ENCODE peak calls at places on chromosomes 2 and 18, in eight cellular contexts. D, Y, Z, H, C, A, S and V are unnamed samples.

GRCh38 chr18:47250415-47251046 is 929 bp downstream of the SKOR2 start:
- DNase-seq in D (no peak), Y (no peak), Z (no peak), H (no peak), C (no peak), A (no peak), S (no peak), V (no peak)

GRCh38 chr2:85237849-85238570 is 89.8 kb downstream of the TGOLN2 start:
- DNase-seq in D (no peak), Y (no peak), Z (no peak), H (peak; percentile 64), C (no peak), A (no peak), S (no peak), V (no peak)

GRCh38 chr18:54737986-54738385 is 90.3 kb upstream of the RAB27B start:
- DNase-seq in D (no peak), Y (peak; percentile 90), Z (no peak), H (no peak), C (no peak), A (peak; percentile 75), S (no peak), V (no peak)

GRCh38 chr18:59861963-59862819 is 37.6 kb upstream of the PMAIP1 start:
- DNase-seq in D (no peak), Y (no peak), Z (no peak), H (no peak), C (peak; percentile 71), A (no peak), S (no peak), V (no peak)

GRCh38 chr2:197092431-197092830 is 165.9 kb upstream of the PGAP1 start:
- DNase-seq in D (peak; percentile 38), Y (no peak), Z (no peak), H (no peak), C (no peak), A (peak; percentile 77), S (peak; percentile 28), V (no peak)

GRCh38 chr18:74482697-74483096 is 13.5 kb upstream of the CNDP2 start:
- DNase-seq in D (no peak), Y (no peak), Z (no peak), H (no peak), C (no peak), A (no peak), S (no peak), V (no peak)

GRCh38 chr2:60517441-60517840 is 36.0 kb downstream of the BCL11A start:
- DNase-seq in D (no peak), Y (no peak), Z (no peak), H (no peak), C (no peak), A (peak; percentile 20), S (no peak), V (no peak)

GRCh38 chr18:1018211-1018651 is 113.6 kb downstream of the ADCYAP1 start:
- DNase-seq in D (no peak), Y (no peak), Z (no peak), H (no peak), C (no peak), A (peak; percentile 34), S (no peak), V (no peak)

GRCh38 chr18:45110577-45111506 is 430.2 kb downstream of the SETBP1 start:
- DNase-seq in D (peak; percentile 37), Y (peak; percentile 23), Z (peak; percentile 51), H (peak; percentile 36), C (no peak), A (peak; percentile 77), S (no peak), V (no peak)

GRCh38 chr2:108988796-108989713 is at the start of gene EDAR:
- DNase-seq in D (no peak), Y (peak; percentile 77), Z (peak; percentile 23), H (no peak), C (peak; percentile 55), A (peak; percentile 29), S (peak; percentile 57), V (peak; percentile 42)

GRCh38 chr2:73020306-73020656 is 51.2 kb downstream of the SFXN5 start:
- DNase-seq in D (no peak), Y (no peak), Z (no peak), H (no peak), C (no peak), A (no peak), S (no peak), V (no peak)

GRCh38 chr18:45081579-45082181 is 401.0 kb downstream of the SETBP1 start:
- DNase-seq in D (no peak), Y (no peak), Z (no peak), H (no peak), C (peak; percentile 43), A (no peak), S (no peak), V (no peak)

GRCh38 chr2:43448822-43449110 is 147.1 kb downstream of the THADA start:
- DNase-seq in D (no peak), Y (no peak), Z (no peak), H (no peak), C (no peak), A (no peak), S (no peak), V (no peak)

GRCh38 chr2:15730545-15731212 is 139.0 kb downstream of the DDX1 start:
- DNase-seq in D (peak; percentile 97), Y (peak; percentile 93), Z (peak; percentile 96), H (peak; percentile 91), C (peak; percentile 51), A (peak; percentile 92), S (peak; percentile 99), V (no peak)

GRCh38 chr2:230902180-230902899 is 22.7 kb downstream of the GPR55 start:
- DNase-seq in D (peak; percentile 52), Y (peak; percentile 72), Z (peak; percentile 25), H (no peak), C (peak; percentile 93), A (peak; percentile 81), S (peak; percentile 38), V (peak; percentile 33)

GRCh38 chr2:161681043-161681442 is 56.8 kb downstream of the SLC4A10 start:
- DNase-seq in D (no peak), Y (peak; percentile 86), Z (no peak), H (no peak), C (no peak), A (peak; percentile 89), S (no peak), V (no peak)

GRCh38 chr2:11748018-11748860 is 1.8 kb downstream of the LPIN1 start:
- DNase-seq in D (no peak), Y (no peak), Z (no peak), H (no peak), C (no peak), A (no peak), S (no peak), V (no peak)

GRCh38 chr2:65724752-65725151 is 292.4 kb upstream of the SPRED2 start:
- DNase-seq in D (no peak), Y (peak; percentile 71), Z (no peak), H (no peak), C (no peak), A (no peak), S (no peak), V (no peak)

GRCh38 chr18:8084160-8084559 is 517.0 kb downstream of the PTPRM start:
- DNase-seq in D (peak; percentile 40), Y (peak; percentile 82), Z (no peak), H (no peak), C (peak; percentile 78), A (peak; percentile 57), S (peak; percentile 36), V (no peak)

GRCh38 chr2:15554525-15555218 is 6.5 kb downstream of the NBAS start:
- DNase-seq in D (no peak), Y (no peak), Z (no peak), H (no peak), C (no peak), A (peak; percentile 16), S (no peak), V (no peak)

GRCh38 chr2:207166349-207167128 is 791 bp upstream of the KLF7 start:
- DNase-seq in D (peak; percentile 89), Y (peak; percentile 61), Z (peak; percentile 83), H (peak; percentile 85), C (peak; percentile 87), A (peak; percentile 91), S (peak; percentile 87), V (peak; percentile 54)

GRCh38 chr2:164882276-164882675 is 40.7 kb upstream of the COBLL1 start:
- DNase-seq in D (no peak), Y (no peak), Z (no peak), H (no peak), C (no peak), A (no peak), S (no peak), V (no peak)
- H3K4me3 ChIP-seq in D (no peak overlapping the region), Y (no peak overlapping the region), Z (no peak overlapping the region), H (no peak overlapping the region), C (no peak overlapping the region), A (no peak overlapping the region), S (no peak overlapping the region), V (no peak overlapping the region)

GRCh38 chr2:188515918-188516317 is 224.2 kb downstream of the GULP1 start:
- DNase-seq in D (no peak), Y (no peak), Z (no peak), H (no peak), C (no peak), A (no peak), S (no peak), V (no peak)

GRCh38 chr2:188506843-188507242 is 215.2 kb downstream of the GULP1 start:
- DNase-seq in D (no peak), Y (no peak), Z (no peak), H (no peak), C (no peak), A (no peak), S (no peak), V (no peak)

GRCh38 chr2:188517549-188518255 is 226.0 kb downstream of the GULP1 start:
- DNase-seq in D (no peak), Y (no peak), Z (no peak), H (no peak), C (no peak), A (no peak), S (no peak), V (no peak)

GRCh38 chr2:188511346-188511745 is 219.7 kb downstream of the GULP1 start:
- DNase-seq in D (no peak), Y (no peak), Z (no peak), H (no peak), C (no peak), A (no peak), S (no peak), V (no peak)

DNA sequence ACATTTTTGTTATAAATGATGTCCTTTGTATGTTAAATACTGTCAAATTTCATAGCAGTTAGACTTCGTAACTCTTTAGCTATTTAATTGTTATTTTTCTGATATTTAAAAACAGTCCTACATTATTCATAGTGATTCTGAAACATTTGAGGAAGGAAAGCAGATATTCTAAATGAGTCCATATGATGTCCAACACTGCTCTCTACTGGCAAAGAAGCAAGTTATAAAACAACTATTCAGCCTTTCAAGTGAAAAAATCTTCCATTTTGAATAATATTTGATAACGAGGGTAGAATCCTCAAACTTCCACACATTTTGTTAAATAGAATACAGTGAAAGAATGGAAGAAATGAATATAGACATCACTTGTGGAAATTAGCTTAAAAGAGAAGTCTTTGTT is 220.8 kb downstream of the GULP1 start:
- DNase-seq in D (no peak), Y (peak; percentile 65), Z (no peak), H (no peak), C (peak; percentile 76), A (peak; percentile 77), S (no peak), V (no peak)
- H3K27me3 ChIP-seq in D (no peaks in the 10 kb centered on the region), Y (no peaks in the 10 kb centered on the region), Z (no peaks in the 10 kb centered on the region), H (no peaks in the 10 kb centered on the region), C (no peaks in the 10 kb centered on the region), A (no peaks in the 10 kb centered on the region), S (no peaks in the 10 kb centered on the region), V (no peaks in the 10 kb centered on the region)

GRCh38 chr2:8006181-8006580 is 675.7 kb upstream of the ID2 start:
- DNase-seq in D (no peak), Y (no peak), Z (no peak), H (no peak), C (no peak), A (peak; percentile 65), S (peak; percentile 19), V (no peak)
- H3K27ac ChIP-seq in D (no peak overlapping the region), Y (no peak overlapping the region), Z (no peak overlapping the region), H (no peak overlapping the region), C (no peak overlapping the region), A (peak overlapping the region; percentile 60), S (no peak overlapping the region), V (no peak overlapping the region)

GRCh38 chr2:75558786-75559428 is 1.8 kb downstream of the EVA1A start:
- DNase-seq in D (no peak), Y (no peak), Z (no peak), H (no peak), C (no peak), A (peak; percentile 56), S (no peak), V (no peak)
- H3K4me3 ChIP-seq in D (no peak overlapping the region), Y (peak overlapping the region; percentile 49), Z (no peak overlapping the region), H (peak overlapping the region; percentile 49), C (no peak overlapping the region), A (peak overlapping the region; percentile 88), S (no peak overlapping the region), V (no peak overlapping the region)